ENCODE peak calls at places on chromosomes 2 and 18, in four cellular contexts. A, R, O and S are unnamed samples.

GRCh38 chr2:37481244-37481643 is 136.8 kb downstream of the QPCT start:
- DNase-seq in A (no peak), R (no peak), O (no peak), S (no peak)

GRCh38 chr2:198706683-198707082 is 751.1 kb downstream of the SATB2 start:
- DNase-seq in A (no peak), R (no peak), O (no peak), S (no peak)

GRCh38 chr2:72138011-72138881 is 9.4 kb downstream of the CYP26B1 start:
- DNase-seq in A (no peak), R (peak; percentile 49), O (no peak), S (no peak)

GRCh38 chr2:230134496-230135073 is 65.9 kb upstream of the SLC16A14 start:
- DNase-seq in A (no peak), R (no peak), O (no peak), S (no peak)

GRCh38 chr2:199370150-199370780 is 87.5 kb downstream of the SATB2 start:
- DNase-seq in A (no peak), R (no peak), O (no peak), S (no peak)

GRCh38 chr2:10541081-10541480 is 93.0 kb upstream of the ODC1 start:
- DNase-seq in A (no peak), R (no peak), O (no peak), S (no peak)

GRCh38 chr2:176103634-176104337 is 3.3 kb upstream of the HOXD11 start:
- DNase-seq in A (no peak), R (no peak), O (no peak), S (no peak)

GRCh38 chr2:118177932-118178331 is 89.7 kb downstream of the INSIG2 start:
- DNase-seq in A (no peak), R (no peak), O (no peak), S (no peak)

GRCh38 chr2:156452971-156453370 is 16.8 kb downstream of the GPD2 start:
- DNase-seq in A (no peak), R (no peak), O (no peak), S (no peak)

GRCh38 chr2:144510206-144510991 is 9.5 kb downstream of the ZEB2 start:
- DNase-seq in A (no peak), R (no peak), O (no peak), S (no peak)

GRCh38 chr18:26497881-26498280 is 50.5 kb downstream of the KCTD1 start:
- DNase-seq in A (no peak), R (no peak), O (no peak), S (no peak)

GRCh38 chr18:48068916-48069445 is 138.5 kb upstream of the SMAD2 start:
- DNase-seq in A (no peak), R (no peak), O (no peak), S (no peak)

DNA sequence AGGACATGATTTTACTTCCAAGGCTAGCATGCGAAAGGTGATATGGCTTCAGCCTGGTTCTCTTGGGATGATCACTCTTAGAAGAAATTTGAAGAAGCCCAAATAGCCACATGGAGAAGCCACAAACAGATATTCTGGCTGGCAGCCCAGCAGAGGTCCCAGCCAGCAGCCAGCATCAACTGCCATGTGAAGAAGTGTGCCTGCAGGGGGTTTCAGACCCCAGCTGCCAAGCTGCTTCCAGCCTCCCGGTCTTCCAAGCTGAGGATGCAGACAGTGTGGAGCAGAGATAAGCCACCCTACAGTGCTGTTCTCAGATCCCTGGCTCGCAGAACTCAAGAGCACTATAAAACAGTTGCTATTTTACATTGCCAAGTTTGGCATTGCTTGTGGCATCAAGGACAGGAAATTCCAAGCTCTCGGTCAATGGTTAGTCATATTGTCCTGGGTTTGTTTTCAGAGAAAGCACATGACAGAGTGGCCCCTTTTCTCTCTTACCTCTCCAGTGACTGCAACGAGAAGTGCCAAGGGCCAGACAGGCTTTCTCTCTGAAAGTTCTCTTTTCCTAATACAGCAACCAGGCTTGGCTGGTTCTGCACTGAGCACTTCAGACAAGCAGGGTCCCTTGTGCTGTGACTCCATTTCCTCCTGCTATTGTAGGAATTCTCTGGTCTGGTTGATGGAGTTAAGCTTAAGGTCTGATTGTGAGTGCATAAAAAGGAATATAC is 223.7 kb downstream of the ANKRD30B start:
- DNase-seq in A (no peak), R (no peak), O (no peak), S (no peak)
- H3K9me3 ChIP-seq in A (no peaks in the 10 kb centered on the region), R (no peaks in the 10 kb centered on the region), O (no peaks in the 10 kb centered on the region), S (no peaks in the 10 kb centered on the region)

GRCh38 chr2:228433706-228434105 is 252.2 kb upstream of the SPHKAP start:
- DNase-seq in A (no peak), R (no peak), O (no peak), S (no peak)
- H3K9me3 ChIP-seq in A (no peaks in the 10 kb centered on the region), R (no peaks in the 10 kb centered on the region), O (no peaks in the 10 kb centered on the region), S (no peaks in the 10 kb centered on the region)

DNA sequence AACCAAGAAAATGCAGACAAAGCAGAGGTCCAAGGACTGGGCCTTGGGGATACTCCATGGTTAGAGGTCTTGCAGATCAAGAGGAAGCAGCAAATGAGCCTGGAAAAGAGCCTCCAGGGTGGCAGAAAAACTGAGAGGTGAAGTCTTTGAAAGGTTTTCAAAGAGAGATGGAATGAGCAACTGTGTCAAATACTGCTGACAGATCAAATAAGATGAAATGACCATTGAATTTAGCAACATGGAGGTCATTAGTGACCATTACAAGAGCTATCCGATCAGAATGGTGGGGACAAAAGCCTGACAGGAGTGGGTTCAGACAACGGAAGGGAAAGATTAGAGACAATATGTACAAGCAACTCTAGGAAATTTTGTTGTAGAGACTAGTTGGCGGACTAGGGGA is 1.5 kb downstream of the CLHC1 start:
- DNase-seq in A (no peak), R (no peak), O (no peak), S (no peak)
- H3K9me3 ChIP-seq in A (no peaks in the 10 kb centered on the region), R (no peaks in the 10 kb centered on the region), O (no peaks in the 10 kb centered on the region), S (no peaks in the 10 kb centered on the region)

DNA sequence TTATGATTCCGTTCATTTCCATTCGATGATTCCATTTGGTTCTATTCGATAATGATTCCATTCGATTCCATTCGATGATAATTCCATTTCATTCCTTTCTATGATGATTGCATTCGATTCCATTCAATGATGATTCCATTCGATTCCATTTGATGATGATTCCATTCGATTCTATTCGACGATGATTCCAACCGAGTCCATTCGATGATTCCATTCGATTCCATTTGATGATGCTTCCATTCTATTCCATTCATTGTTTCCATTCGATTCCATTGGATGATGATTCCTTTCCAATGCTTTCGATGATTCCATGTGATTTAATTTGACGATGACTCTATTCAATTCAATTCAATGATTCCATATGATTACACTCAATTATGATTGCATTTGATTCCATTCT is 1093.5 kb downstream of the RPIA start:
- DNase-seq in A (no peak), R (no peak), O (no peak), S (no peak)
- H3K9me3 ChIP-seq in A (peaks cover 73% of the 10 kb centered on the region), R (peaks cover 15% of the 10 kb centered on the region), O (peaks cover 34% of the 10 kb centered on the region), S (peaks cover 28% of the 10 kb centered on the region)

DNA sequence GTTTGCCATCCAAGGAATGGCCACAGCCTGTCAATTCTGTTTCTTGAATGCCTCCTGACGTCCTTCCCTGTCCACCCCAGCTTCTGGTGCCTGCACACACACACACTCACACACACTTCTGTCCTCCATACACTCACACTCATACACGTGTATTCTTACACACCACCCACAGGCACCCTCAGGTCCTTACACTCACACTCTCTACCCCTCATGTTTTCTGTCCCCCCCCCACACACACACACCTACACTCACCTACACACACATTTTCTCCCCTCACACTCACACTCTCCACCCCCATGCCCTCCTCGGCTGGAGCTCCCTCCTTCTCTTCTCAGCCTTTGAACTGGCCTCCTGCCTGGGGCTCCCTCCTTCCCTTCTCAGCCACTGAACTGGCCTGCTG is 148.0 kb upstream of the SALL3 start:
- DNase-seq in A (no peak), R (no peak), O (no peak), S (no peak)
- H3K9me3 ChIP-seq in A (no peaks in the 10 kb centered on the region), R (no peaks in the 10 kb centered on the region), O (no peaks in the 10 kb centered on the region), S (no peaks in the 10 kb centered on the region)

GRCh38 chr2:89848114-89848513 is 1156.6 kb downstream of the RPIA start:
- DNase-seq in A (no peak), R (no peak), O (no peak), S (no peak)
- H3K9me3 ChIP-seq in A (no peaks in the 10 kb centered on the region), R (no peaks in the 10 kb centered on the region), O (no peaks in the 10 kb centered on the region), S (no peaks in the 10 kb centered on the region)